ENCODE peak calls at places on chromosome 12, in seven cellular contexts. Y is GM12878, T is body of pancreas, E is Peyer's patch, U is IMR-90, O is gastrocnemius medialis, A is spleen. K is an unnamed sample.

GRCh38 chr12:39618701-39619100 is 902 bp downstream of the ABCD2 start:
- DNase-seq in Y (no peak), T (no peak), E (no peak), U (no peak), O (no peak), A (no peak), K (no peak)

GRCh38 chr12:6122211-6122610 is 2.3 kb downstream of the VWF start:
- DNase-seq in Y (no peak), T (no peak), E (no peak), U (no peak), O (no peak), A (no peak), K (no peak)

GRCh38 chr12:18054925-18055324 is 35.1 kb downstream of the RERGL start:
- DNase-seq in Y (no peak), T (no peak), E (no peak), U (no peak), O (no peak), A (no peak), K (no peak)

GRCh38 chr12:19654630-19655384 is 215.5 kb downstream of the AEBP2 start:
- DNase-seq in Y (no peak), T (no peak), E (no peak), U (peak; percentile 84), O (no peak), A (no peak), K (peak; percentile 29)

GRCh38 chr12:48780381-48781025 is 8.4 kb downstream of the ADCY6 start:
- DNase-seq in Y (no peak), T (no peak), E (no peak), U (no peak), O (no peak), A (no peak), K (no peak)

GRCh38 chr12:85057370-85057963 is 21.3 kb downstream of the LRRIQ1 start:
- DNase-seq in Y (no peak), T (peak; percentile 42), E (no peak), U (peak; percentile 41), O (no peak), A (no peak), K (peak; percentile 58)

GRCh38 chr12:726281-727140 is 25.9 kb upstream of the WNK1 start:
- DNase-seq in Y (no peak), T (no peak), E (no peak), U (peak; percentile 39), O (peak; percentile 26), A (no peak), K (no peak)

GRCh38 chr12:102740157-102741032 is 176.6 kb downstream of the PAH start:
- DNase-seq in Y (no peak), T (no peak), E (no peak), U (peak; percentile 36), O (no peak), A (no peak), K (no peak)

GRCh38 chr12:60174914-60175313 is 579.1 kb downstream of the SLC16A7 start:
- DNase-seq in Y (no peak), T (no peak), E (no peak), U (peak; percentile 40), O (no peak), A (no peak), K (no peak)

GRCh38 chr12:22880331-22880730 is 255.4 kb downstream of the ETNK1 start:
- DNase-seq in Y (no peak), T (no peak), E (no peak), U (no peak), O (no peak), A (no peak), K (no peak)

GRCh38 chr12:65015850-65016249 is 105.3 kb downstream of the WIF1 start:
- DNase-seq in Y (no peak), T (no peak), E (no peak), U (no peak), O (no peak), A (no peak), K (no peak)

GRCh38 chr12:51011960-51012359 is 14.2 kb downstream of the SLC11A2 start:
- DNase-seq in Y (no peak), T (no peak), E (no peak), U (no peak), O (no peak), A (no peak), K (no peak)

GRCh38 chr12:127620956-127621355 is 646.0 kb upstream of the TMEM132C start:
- DNase-seq in Y (no peak), T (no peak), E (no peak), U (no peak), O (no peak), A (no peak), K (no peak)

GRCh38 chr12:101759396-101760047 is 20.3 kb upstream of the SYCP3 start:
- DNase-seq in Y (no peak), T (peak; percentile 17), E (no peak), U (peak; percentile 35), O (no peak), A (no peak), K (peak; percentile 33)

GRCh38 chr12:10943167-10943566 is 4.1 kb upstream of the TAS2R14 start:
- DNase-seq in Y (no peak), T (no peak), E (no peak), U (no peak), O (no peak), A (no peak), K (no peak)

GRCh38 chr12:29599397-29599796 is 101.9 kb upstream of the OVCH1 start:
- DNase-seq in Y (no peak), T (peak; percentile 13), E (no peak), U (peak; percentile 44), O (no peak), A (no peak), K (no peak)

GRCh38 chr12:20555015-20555414 is 140.1 kb upstream of the SLCO1C1 start:
- DNase-seq in Y (no peak), T (no peak), E (no peak), U (no peak), O (no peak), A (no peak), K (no peak)

GRCh38 chr12:109637341-109637740 is 63.7 kb downstream of the MVK start:
- DNase-seq in Y (no peak), T (no peak), E (no peak), U (no peak), O (no peak), A (no peak), K (no peak)

GRCh38 chr12:109639473-109639872 is 65.9 kb downstream of the MVK start:
- DNase-seq in Y (no peak), T (no peak), E (no peak), U (no peak), O (no peak), A (no peak), K (no peak)

GRCh38 chr12:109635717-109636116 is 62.1 kb downstream of the MVK start:
- DNase-seq in Y (no peak), T (no peak), E (no peak), U (no peak), O (no peak), A (no peak), K (no peak)

GRCh38 chr12:109638735-109639134 is 65.1 kb downstream of the MVK start:
- DNase-seq in Y (no peak), T (no peak), E (no peak), U (no peak), O (no peak), A (no peak), K (no peak)

GRCh38 chr12:109637996-109638395 is 64.4 kb downstream of the MVK start:
- DNase-seq in Y (no peak), T (no peak), E (no peak), U (no peak), O (no peak), A (no peak), K (no peak)
- TF ChIP-seq CTCF in Y (no peak), T (no peak), E (no peak), U (no peak), O (no peak), A (no peak), K (no peak)

GRCh38 chr12:47079365-47079893 is at the start of gene PCED1B:
- DNase-seq in Y (no peak), T (peak; percentile 83), E (peak; percentile 79), U (peak; percentile 72), O (peak; percentile 18), A (peak; percentile 94), K (peak; percentile 67)

GRCh38 chr12:47078733-47079364 is 572 bp upstream of the PCED1B start:
- DNase-seq in Y (no peak), T (peak; percentile 34), E (no peak), U (peak; percentile 37), O (no peak), A (peak; percentile 84), K (peak; percentile 39)

GRCh38 chr12:47078086-47078395 is 1.4 kb upstream of the PCED1B start:
- DNase-seq in Y (no peak), T (no peak), E (no peak), U (no peak), O (no peak), A (no peak), K (no peak)

GRCh38 chr12:47080725-47081502 is 1.2 kb upstream of the AMIGO2 start:
- DNase-seq in Y (no peak), T (peak; percentile 46), E (peak; percentile 58), U (peak; percentile 50), O (peak; percentile 24), A (peak; percentile 93), K (peak; percentile 88)

DNA sequence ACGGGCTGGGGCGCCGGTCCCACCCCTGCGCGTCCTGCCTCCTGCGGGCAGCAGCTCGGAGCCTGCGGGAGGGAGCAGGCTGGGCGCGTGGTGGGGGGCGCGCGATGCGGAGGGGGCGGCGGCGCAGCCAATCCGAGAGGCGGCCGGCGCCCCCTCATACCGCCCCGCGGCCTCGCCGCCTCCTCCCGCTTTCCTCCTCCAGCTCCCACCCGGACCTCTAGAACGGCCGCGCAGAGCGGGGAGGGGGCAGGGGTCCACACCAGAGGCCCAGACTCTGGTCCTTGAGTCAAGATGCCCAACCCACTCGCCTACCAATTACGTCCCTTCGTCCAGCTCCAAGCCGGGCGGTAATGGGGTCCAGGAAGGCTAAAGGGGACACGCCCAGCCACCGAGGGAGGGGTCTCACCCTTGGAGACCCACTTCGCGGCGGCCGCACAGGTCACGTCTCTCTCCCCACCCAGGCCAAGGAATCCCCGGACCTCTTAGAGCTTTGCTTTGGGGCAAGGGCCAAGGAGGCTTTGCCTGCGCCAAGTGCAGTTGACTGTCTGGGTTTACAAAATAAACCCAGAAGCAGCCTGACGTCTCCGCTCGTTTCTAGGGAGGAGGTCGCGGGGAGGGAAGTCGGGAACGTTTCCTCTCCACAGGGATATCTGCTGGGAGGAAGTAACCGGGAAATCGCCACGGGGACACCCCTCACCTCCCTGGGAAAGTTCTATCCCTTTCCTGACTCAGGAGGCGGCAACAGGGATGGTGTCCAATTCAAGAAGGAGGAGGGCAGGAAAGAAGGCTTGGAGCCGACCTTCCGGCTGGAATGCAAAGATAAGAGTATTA is at the start of gene AMIGO2:
- DNase-seq in Y (no peak), T (peak; percentile 46), E (peak; percentile 62), U (peak; percentile 54), O (no peak), A (peak; percentile 86), K (peak; percentile 91)
- TF ChIP-seq POLR2A in Y (no peak), T (no peak), E (no peak), U (no peak), O (no peak), A (no peak), K (no peak)

DNA sequence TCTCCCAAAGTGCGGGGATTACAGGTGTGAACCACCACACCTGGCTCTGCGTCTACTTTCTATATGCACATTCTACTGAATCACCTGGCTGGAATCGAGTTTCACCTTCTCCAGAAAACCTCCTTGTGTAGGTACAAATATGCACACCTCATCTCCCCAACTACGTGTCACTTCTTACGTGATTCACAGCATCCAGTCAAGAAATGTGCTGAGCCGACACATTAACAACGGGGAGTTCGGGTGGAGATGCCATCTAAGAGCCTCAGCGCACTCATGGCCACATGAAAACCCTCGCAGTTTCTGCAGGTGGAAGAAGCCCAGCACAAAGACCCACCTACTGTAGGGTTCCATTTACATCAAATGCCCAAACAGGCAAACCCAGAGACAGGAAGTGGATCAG is 29.3 kb downstream of the P2RX2 start:
- DNase-seq in Y (no peak), T (no peak), E (no peak), U (no peak), O (no peak), A (peak; percentile 12), K (no peak)
- TF ChIP-seq CTCF in Y (no peak), T (no peak), E (no peak), U (no peak), O (no peak), A (no peak), K (no peak)

GRCh38 chr12:57517187-57517586 is 3.1 kb downstream of the DDIT3 start:
- DNase-seq in Y (no peak), T (no peak), E (no peak), U (peak; percentile 72), O (peak; percentile 29), A (peak; percentile 2), K (peak; percentile 34)
- TF ChIP-seq POLR2A in Y (no peak), T (no peak), E (no peak), U (peak; percentile 31), O (no peak), A (no peak), K (no peak)